ENCODE peak calls at places on chromosomes 3 and 15, in four cellular contexts. B, L, Y and H are unnamed samples.

GRCh38 chr15:78740904-78741274 is 70.4 kb downstream of the ADAMTS7 start:
- DNase-seq in B (no peak), L (no peak), Y (no peak), H (no peak)

GRCh38 chr3:179398574-179399249 is 51.2 kb downstream of the MFN1 start:
- DNase-seq in B (no peak), L (no peak), Y (no peak), H (peak)

GRCh38 chr3:17979248-17979647 is 236.8 kb upstream of the TBC1D5 start:
- DNase-seq in B (peak), L (no peak), Y (no peak), H (no peak)

GRCh38 chr3:61381745-61382392 is 130.6 kb upstream of the FHIT start:
- DNase-seq in B (no peak), L (peak), Y (peak), H (peak)

GRCh38 chr3:123722021-123722420 is 137.2 kb upstream of the HACD2 start:
- DNase-seq in B (no peak), L (no peak), Y (no peak), H (no peak)

GRCh38 chr3:122665226-122665786 is 15.3 kb upstream of the PARP14 start:
- DNase-seq in B (no peak), L (peak), Y (no peak), H (no peak)

GRCh38 chr3:188151438-188151837 is 2.5 kb upstream of the LPP start:
- DNase-seq in B (no peak), L (no peak), Y (no peak), H (peak)

GRCh38 chr3:50316657-50317242 is 5.8 kb downstream of the HYAL2 start:
- DNase-seq in B (no peak), L (no peak), Y (peak), H (no peak)